ENCODE peak calls at places on chromosomes 5 and 9, in four cellular contexts. E, X, J and T are unnamed samples.

GRCh38 chr5:72427488-72428437 is 79.4 kb downstream of the ZNF366 start:
- DNase-seq in E (no peak), X (no peak), J (no peak), T (no peak)

GRCh38 chr5:142748568-142749249 is 21.5 kb upstream of the ARHGAP26 start:
- DNase-seq in E (peak), X (no peak), J (peak), T (no peak)

GRCh38 chr5:96629774-96630173 is 32.4 kb upstream of the CAST start:
- DNase-seq in E (no peak), X (no peak), J (peak), T (peak)

GRCh38 chr5:171598279-171599152 is 179.1 kb downstream of the FGF18 start:
- DNase-seq in E (no peak), X (no peak), J (no peak), T (no peak)

GRCh38 chr5:179558912-179559279 is 8.5 kb downstream of the RUFY1 start:
- DNase-seq in E (peak), X (no peak), J (peak), T (peak)

GRCh38 chr9:80699551-80699998 is 989.8 kb downstream of the TLE1 start:
- DNase-seq in E (no peak), X (no peak), J (no peak), T (no peak)

GRCh38 chr5:177376107-177376506 is 8.1 kb upstream of the SLC34A1 start:
- DNase-seq in E (no peak), X (no peak), J (no peak), T (no peak)

GRCh38 chr5:128572546-128573339 is 34.7 kb upstream of the FBN2 start:
- DNase-seq in E (no peak), X (no peak), J (no peak), T (no peak)

GRCh38 chr5:74282495-74282894 is 358.0 kb downstream of the ENC1 start:
- DNase-seq in E (no peak), X (no peak), J (no peak), T (no peak)

GRCh38 chr9:133634024-133634691 is 2.0 kb upstream of the DBH start:
- DNase-seq in E (no peak), X (no peak), J (no peak), T (no peak)

GRCh38 chr9:91071185-91071990 is 269.8 kb downstream of the SYK start:
- DNase-seq in E (no peak), X (no peak), J (peak), T (peak)

GRCh38 chr9:6355728-6356127 is 27.6 kb downstream of the TPD52L3 start:
- DNase-seq in E (no peak), X (peak), J (no peak), T (no peak)

GRCh38 chr9:92671323-92671722 is 1.4 kb upstream of the IPPK start:
- DNase-seq in E (no peak), X (no peak), J (peak), T (peak)

GRCh38 chr5:160363122-160363521 is 7.3 kb downstream of the C1QTNF2 start:
- DNase-seq in E (no peak), X (no peak), J (no peak), T (no peak)

GRCh38 chr9:99134893-99135341 is 30.0 kb downstream of the TGFBR1 start:
- DNase-seq in E (no peak), X (peak), J (no peak), T (no peak)

GRCh38 chr5:80711938-80712337 is 57.2 kb upstream of the DHFR start:
- DNase-seq in E (peak), X (no peak), J (peak), T (peak)

GRCh38 chr5:36641416-36641815 is 35.0 kb downstream of the SLC1A3 start:
- DNase-seq in E (no peak), X (no peak), J (no peak), T (no peak)

GRCh38 chr9:91789941-91790340 is 160.1 kb downstream of the ROR2 start:
- DNase-seq in E (no peak), X (no peak), J (no peak), T (no peak)

GRCh38 chr5:41738695-41739354 is 131.4 kb downstream of the OXCT1 start:
- DNase-seq in E (no peak), X (no peak), J (no peak), T (no peak)

GRCh38 chr5:37774912-37775483 is 64.8 kb downstream of the GDNF start:
- DNase-seq in E (no peak), X (peak), J (peak), T (peak)

GRCh38 chr5:136710834-136711233 is 345.5 kb upstream of the TRPC7 start:
- DNase-seq in E (no peak), X (no peak), J (no peak), T (no peak)

GRCh38 chr5:95194856-95195255 is 90.0 kb downstream of the MCTP1 start:
- DNase-seq in E (no peak), X (no peak), J (no peak), T (no peak)

GRCh38 chr5:94031631-94032030 is 290.2 kb upstream of the POU5F2 start:
- DNase-seq in E (no peak), X (no peak), J (no peak), T (no peak)

GRCh38 chr5:95847261-95847592 is 24.7 kb upstream of the GLRX start:
- DNase-seq in E (no peak), X (no peak), J (no peak), T (no peak)

GRCh38 chr9:32703635-32704034 is 68.2 kb upstream of the TAF1L start:
- DNase-seq in E (no peak), X (no peak), J (peak), T (peak)

GRCh38 chr5:111254613-111255012 is 30.4 kb downstream of the CAMK4 start:
- DNase-seq in E (no peak), X (peak), J (no peak), T (no peak)
- TF ChIP-seq PBX3 in E (no peak), X (peak), J (no peak), T (no peak)

DNA sequence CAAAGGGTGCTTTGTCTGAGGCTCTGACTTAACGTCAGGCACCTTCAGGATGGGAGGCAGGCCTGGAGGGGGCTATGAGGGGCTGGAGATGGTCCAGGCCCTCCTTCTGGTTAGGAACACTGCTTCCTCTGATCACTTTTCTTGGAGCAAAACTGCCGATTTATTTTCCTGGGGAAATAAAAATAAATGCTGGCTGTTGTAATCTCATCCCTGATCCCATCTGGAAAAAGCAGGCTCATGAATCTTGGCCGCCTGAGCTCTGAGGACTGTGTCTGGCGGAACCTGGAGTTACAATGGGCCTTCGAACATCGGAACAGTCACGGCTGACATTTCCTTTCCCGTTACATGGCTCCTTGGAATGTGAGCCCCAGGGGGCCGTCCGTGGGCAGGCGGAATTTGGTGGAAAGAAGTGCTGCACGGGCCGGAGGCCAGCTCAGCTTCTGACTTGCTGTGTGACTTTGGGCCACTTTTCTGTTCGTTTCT is 157.8 kb downstream of the RGS3 start:
- DNase-seq in E (no peak), X (no peak), J (no peak), T (no peak)
- TF ChIP-seq PBX3 in E (peak), X (no peak), J (no peak), T (no peak)

GRCh38 chr5:27316283-27316675 is 277.9 kb upstream of the CDH9 start:
- DNase-seq in E (no peak), X (no peak), J (no peak), T (no peak)
- TF ChIP-seq PBX3 in E (no peak), X (no peak), J (no peak), T (no peak)

GRCh38 chr5:149237662-149238061 is 34.0 kb upstream of the AFAP1L1 start:
- DNase-seq in E (peak), X (no peak), J (no peak), T (no peak)

GRCh38 chr5:149238540-149238939 is 33.1 kb upstream of the AFAP1L1 start:
- DNase-seq in E (no peak), X (no peak), J (no peak), T (no peak)

GRCh38 chr5:149242339-149242738 is 29.3 kb upstream of the AFAP1L1 start:
- DNase-seq in E (no peak), X (no peak), J (no peak), T (no peak)

GRCh38 chr5:149239917-149240316 is 31.7 kb upstream of the AFAP1L1 start:
- DNase-seq in E (no peak), X (no peak), J (no peak), T (no peak)

GRCh38 chr5:149240354-149240998 is 31.2 kb upstream of the AFAP1L1 start:
- DNase-seq in E (no peak), X (no peak), J (no peak), T (no peak)
- TF ChIP-seq PBX3 in E (no peak), X (no peak), J (no peak), T (no peak)

DNA sequence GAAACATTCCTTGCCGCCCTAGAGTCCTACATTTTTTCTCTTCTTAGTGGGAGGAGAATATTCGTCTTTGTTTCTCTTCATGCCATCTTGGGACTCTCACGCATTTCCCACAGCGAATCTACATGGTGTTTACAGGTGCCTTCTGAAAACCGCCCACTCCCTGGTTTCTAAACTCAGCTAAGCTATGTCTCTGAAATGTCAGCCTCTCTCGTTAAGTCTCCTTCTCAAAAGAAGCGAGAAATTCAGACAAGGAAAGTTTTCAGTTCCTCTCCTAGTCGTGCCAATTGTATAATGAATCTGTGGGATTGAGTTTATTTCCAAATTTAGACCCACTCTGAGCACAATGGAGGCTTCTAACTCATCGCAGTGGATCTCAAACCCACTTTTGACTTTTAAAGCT is 186.8 kb upstream of the NFIB start:
- DNase-seq in E (no peak), X (no peak), J (no peak), T (no peak)
- TF ChIP-seq PBX3 in E (no peak), X (no peak), J (no peak), T (no peak)

GRCh38 chr5:33167541-33167940 is 273.2 kb upstream of the TARS1 start:
- DNase-seq in E (no peak), X (no peak), J (no peak), T (no peak)
- TF ChIP-seq PBX3 in E (no peak), X (no peak), J (no peak), T (no peak)